ENCODE peak calls at places on chromosomes 16 and 17, in ten cellular contexts. W is brain microvascular endothelial cell, G is dorsolateral prefrontal cortex, M is uterus, Z is neural progenitor cell, E is RWPE1, N is endothelial cell of umbilical vein, S is left ventricle myocardium inferior, D is heart right ventricle, Y is HL-60. B is an unnamed sample.

GRCh38 chr17:50558955-50559614 is 1.4 kb upstream of the CACNA1G start:
- DNase-seq in M (peak), E (no peak), G (no peak), N (no peak), W (no peak), D (no peak), Y (no peak), S (no peak), Z (peak), B (no peak)

GRCh38 chr16:23423496-23424049 is 29.4 kb downstream of the COG7 start:
- DNase-seq in S (peak), E (peak), G (peak), M (peak), Z (no peak), Y (no peak), W (peak), D (peak), N (peak), B (peak)

GRCh38 chr17:59435238-59435637 is 103.8 kb downstream of the YPEL2 start:
- DNase-seq in S (no peak), E (peak), Z (no peak), G (no peak), W (peak), D (no peak), N (peak), M (no peak), Y (no peak), B (no peak)

GRCh38 chr16:1541293-1542165 is 8.1 kb downstream of the TMEM204 start:
- DNase-seq in D (no peak), Z (no peak), G (no peak), N (no peak), M (no peak), E (no peak), S (no peak), W (no peak), Y (no peak), B (peak)

GRCh38 chr17:17749921-17750320 is 68.7 kb downstream of the RAI1 start:
- DNase-seq in Z (peak), Y (no peak), N (peak), D (peak), E (peak), W (peak), G (peak), S (no peak), M (no peak), B (no peak)

GRCh38 chr17:21511368-21512195 is 135.4 kb downstream of the KCNJ12 start:
- DNase-seq in Z (peak), G (peak), N (peak), D (peak), M (peak), W (peak), E (peak), S (peak), Y (peak), B (peak)

GRCh38 chr16:86868746-86869145 is 290.4 kb downstream of the FOXL1 start:
- DNase-seq in G (no peak), S (no peak), N (no peak), E (no peak), M (no peak), D (no peak), Z (no peak), Y (no peak), W (no peak), B (no peak)

GRCh38 chr16:76265434-76266045 is 11.7 kb upstream of the CNTNAP4 start:
- DNase-seq in Y (peak), Z (peak), M (no peak), S (no peak), G (no peak), E (peak), N (no peak), D (no peak), W (no peak), B (no peak)

GRCh38 chr16:3121843-3122467 is 9.6 kb downstream of the ZNF205 start:
- DNase-seq in W (no peak), S (no peak), Y (no peak), Z (no peak), M (no peak), N (no peak), E (no peak), D (no peak), G (no peak), B (no peak)

GRCh38 chr16:85413713-85414663 is 199.1 kb upstream of the GSE1 start:
- DNase-seq in W (no peak), E (no peak), Y (no peak), G (no peak), N (no peak), S (no peak), Z (no peak), M (no peak), D (no peak), B (no peak)

GRCh38 chr17:33099906-33100305 is 108.3 kb downstream of the SPACA3 start:
- DNase-seq in N (no peak), E (no peak), D (no peak), Y (no peak), W (no peak), Z (no peak), G (no peak), M (no peak), S (no peak), B (no peak)

GRCh38 chr17:17400070-17400469 is 76.7 kb upstream of the MED9 start:
- DNase-seq in Y (no peak), E (no peak), M (no peak), N (no peak), G (no peak), D (no peak), S (no peak), Z (no peak), W (no peak), B (no peak)

GRCh38 chr16:9126609-9127008 is 35.2 kb downstream of the HAPSTR1 start:
- DNase-seq in G (no peak), D (no peak), Z (no peak), M (no peak), E (no peak), W (no peak), S (no peak), N (no peak), Y (no peak), B (no peak)

GRCh38 chr17:77214743-77215142 is 74.0 kb downstream of the SEC14L1 start:
- DNase-seq in W (peak), Y (no peak), G (peak), Z (peak), M (no peak), D (peak), N (no peak), E (peak), S (no peak), B (no peak)

GRCh38 chr16:46658925-46659324 is 30.1 kb downstream of the VPS35 start:
- DNase-seq in M (no peak), G (peak), N (no peak), Y (peak), D (peak), S (no peak), E (no peak), Z (no peak), W (no peak), B (no peak)

GRCh38 chr17:61863801-61864126 is 436 bp upstream of the BRIP1 start:
- DNase-seq in E (no peak), S (no peak), G (no peak), M (no peak), N (no peak), Y (peak), Z (no peak), D (no peak), W (no peak), B (no peak)

DNA sequence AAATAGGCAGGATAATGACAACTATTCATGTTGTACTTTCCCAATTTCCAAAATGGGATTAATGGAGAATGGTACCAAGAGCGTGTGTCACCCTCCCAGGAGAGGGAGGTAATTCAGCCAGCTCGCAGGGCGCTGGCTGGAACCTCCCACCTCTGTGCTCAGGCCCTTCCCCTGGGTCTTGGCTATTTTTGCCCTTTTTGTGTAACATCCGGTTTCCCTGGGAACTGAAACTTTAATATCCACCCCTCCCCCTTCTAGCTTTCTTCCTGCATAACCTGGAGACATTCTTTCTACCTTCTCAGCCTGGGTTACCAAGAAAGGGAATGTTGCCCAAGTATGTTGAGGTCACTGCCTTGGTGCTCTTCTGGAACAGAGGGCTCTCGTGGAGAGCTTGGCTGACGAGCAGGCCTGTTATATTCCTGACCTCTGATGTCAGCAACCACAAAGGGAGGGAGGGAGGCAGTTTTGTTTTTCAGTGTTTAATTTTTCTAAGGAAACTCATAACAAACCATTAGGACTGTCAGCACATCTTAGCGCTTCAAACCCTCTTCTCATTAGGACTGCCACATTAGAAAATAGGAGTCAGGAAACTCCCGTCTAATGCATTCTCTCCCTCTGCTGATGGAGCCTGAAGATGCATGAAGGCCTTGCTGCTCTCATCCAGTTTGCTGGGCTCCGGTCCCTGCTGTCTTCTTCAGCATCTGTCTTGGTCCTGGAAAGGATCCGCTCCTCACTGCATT is 25.6 kb downstream of the ITGB3 start:
- DNase-seq in M (peak), Y (peak), W (peak), S (peak), G (no peak), N (peak), Z (no peak), D (peak), E (peak), B (peak)
- H3K27ac ChIP-seq in M (peak), Y (no peak), W (peak), S (peak), G (no peak), N (peak), Z (no peak), D (peak), E (no peak), B (peak)

DNA sequence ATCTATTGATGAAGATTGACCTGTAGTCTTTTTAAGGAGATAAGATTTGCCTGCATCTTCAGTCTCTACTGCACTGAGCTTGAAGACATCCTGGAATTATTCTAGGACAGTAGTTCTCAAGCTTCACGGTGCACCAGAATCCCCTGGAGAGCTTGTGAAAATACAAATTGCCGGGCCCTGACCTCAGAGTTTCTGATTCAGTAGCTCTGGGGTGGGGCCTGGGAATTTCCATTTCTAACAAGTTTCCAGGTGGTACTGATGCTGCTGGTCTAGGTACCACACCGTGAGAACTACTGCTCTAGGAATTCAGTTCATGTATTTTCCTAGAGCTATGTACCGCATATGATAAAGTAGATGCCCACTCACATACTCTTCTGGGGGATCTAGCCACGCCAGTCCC is 246.1 kb downstream of the HS3ST3B1 start:
- DNase-seq in E (no peak), W (no peak), N (no peak), M (no peak), S (no peak), Z (no peak), G (no peak), D (no peak), Y (no peak), B (no peak)
- TF ChIP-seq CTCF in E (no peak), W (no peak), N (no peak), M (no peak), S (no peak), Z (no peak), G (no peak), D (no peak), Y (no peak), B (no peak)

DNA sequence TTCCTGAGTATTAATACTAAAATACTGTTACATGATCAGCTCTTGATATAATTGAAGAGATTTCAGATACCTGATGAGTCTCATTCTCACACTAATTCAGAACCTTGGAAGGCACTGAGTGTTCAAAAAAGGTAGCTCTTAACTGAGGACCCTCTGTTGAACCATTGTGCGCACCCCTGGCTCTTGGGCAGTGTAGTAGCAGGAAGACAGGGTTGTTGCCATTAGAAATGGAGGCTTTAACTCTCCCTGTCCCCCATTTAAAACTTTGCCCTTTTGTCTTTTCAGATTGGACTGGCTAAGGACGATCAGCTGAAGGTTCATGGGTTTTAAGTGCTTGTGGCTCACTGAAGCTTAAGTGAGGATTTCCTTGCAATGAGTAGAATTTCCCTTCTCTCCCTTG is 1.8 kb downstream of the EIF1 start:
- DNase-seq in E (no peak), G (no peak), S (no peak), M (no peak), Y (no peak), N (no peak), D (no peak), Z (no peak), W (no peak), B (no peak)
- H3K27ac ChIP-seq in E (no peak), G (no peak), S (peak), M (peak), Y (no peak), N (peak), D (no peak), Z (no peak), W (peak), B (no peak)

DNA sequence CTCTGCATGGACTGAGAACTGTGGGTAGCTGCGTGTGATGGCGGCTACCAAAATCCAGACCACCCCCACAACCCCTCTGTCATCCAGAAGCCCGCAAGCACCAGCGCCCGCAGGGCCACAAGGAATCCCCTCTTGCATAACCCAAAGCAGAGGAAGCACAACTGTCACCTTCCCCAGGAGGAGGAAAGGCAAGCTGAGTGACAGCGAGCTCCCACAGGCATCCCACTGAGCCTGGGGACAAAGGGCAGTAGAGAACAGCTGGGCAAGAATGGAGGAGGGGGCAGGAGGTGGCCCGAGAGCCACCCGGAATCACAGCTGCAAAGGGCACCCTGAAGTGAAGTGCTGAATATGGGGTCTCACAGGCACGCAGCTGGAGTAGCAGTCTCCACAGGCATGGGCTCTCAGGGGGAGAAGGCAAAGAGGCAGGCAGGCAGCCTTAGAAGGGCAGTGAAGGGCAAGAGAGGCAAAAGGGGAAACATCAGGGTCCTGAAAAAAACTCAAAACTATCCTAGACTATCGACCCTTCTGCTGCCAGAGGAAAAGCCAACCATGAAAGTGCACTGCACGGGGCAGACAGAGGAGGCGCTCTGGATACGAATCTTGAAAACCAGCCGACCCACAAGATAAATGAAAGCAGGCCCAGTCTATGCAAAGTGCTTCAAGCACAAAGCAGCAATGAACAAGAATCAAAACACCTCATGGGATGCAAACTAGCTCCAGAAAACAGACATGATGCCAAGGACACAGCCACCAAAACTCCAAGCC is 17.1 kb downstream of the USP36 start:
- DNase-seq in E (no peak), M (no peak), Z (peak), Y (no peak), N (no peak), G (no peak), S (no peak), D (no peak), W (no peak), B (no peak)
- TF ChIP-seq CTCF in E (no peak), M (no peak), Z (peak), Y (no peak), N (no peak), G (no peak), S (no peak), D (no peak), W (peak), B (no peak)

DNA sequence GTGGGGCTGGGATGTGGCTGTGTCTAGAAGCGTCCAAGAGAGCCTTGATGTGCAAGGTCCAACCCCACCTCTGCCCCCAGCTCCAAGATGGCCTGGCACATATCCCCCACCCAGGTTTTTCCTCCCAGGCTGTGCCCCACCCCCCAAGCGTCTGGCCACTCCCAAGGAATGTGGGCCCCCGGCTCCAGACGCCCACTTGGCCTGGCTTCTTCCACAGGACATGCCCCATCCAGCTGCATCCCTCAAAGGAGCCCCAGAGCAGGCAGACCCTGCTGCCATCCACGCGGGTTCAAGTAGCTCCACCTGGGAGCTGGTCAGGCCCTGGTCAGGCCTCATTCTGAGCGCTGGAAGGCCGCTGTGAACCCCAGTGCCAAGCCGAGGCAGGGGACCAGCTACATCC is 3.2 kb downstream of the CAMKK1 start:
- DNase-seq in W (no peak), Z (no peak), M (peak), G (no peak), N (no peak), S (no peak), E (no peak), Y (no peak), D (no peak), B (no peak)
- H3K27ac ChIP-seq in W (peak), Z (no peak), M (peak), G (peak), N (peak), S (peak), E (peak), Y (no peak), D (peak), B (no peak)

GRCh38 chr16:31297496-31297895 is 37.7 kb downstream of the ITGAM start:
- DNase-seq in G (no peak), M (no peak), Y (no peak), Z (no peak), D (no peak), E (no peak), N (no peak), S (no peak), W (no peak), B (peak)

GRCh38 chr16:31295206-31295605 is 35.4 kb downstream of the ITGAM start:
- DNase-seq in G (no peak), Z (no peak), Y (no peak), N (no peak), W (no peak), M (no peak), S (no peak), D (no peak), E (no peak), B (no peak)

GRCh38 chr16:31301708-31302400 is 42.1 kb downstream of the ITGAM start:
- DNase-seq in D (no peak), Y (peak), S (no peak), G (peak), Z (peak), N (no peak), W (no peak), E (peak), M (no peak), B (no peak)

GRCh38 chr16:31298340-31298739 is 38.6 kb downstream of the ITGAM start:
- DNase-seq in G (no peak), Z (no peak), W (no peak), E (no peak), Y (no peak), M (no peak), N (no peak), D (no peak), S (no peak), B (no peak)

DNA sequence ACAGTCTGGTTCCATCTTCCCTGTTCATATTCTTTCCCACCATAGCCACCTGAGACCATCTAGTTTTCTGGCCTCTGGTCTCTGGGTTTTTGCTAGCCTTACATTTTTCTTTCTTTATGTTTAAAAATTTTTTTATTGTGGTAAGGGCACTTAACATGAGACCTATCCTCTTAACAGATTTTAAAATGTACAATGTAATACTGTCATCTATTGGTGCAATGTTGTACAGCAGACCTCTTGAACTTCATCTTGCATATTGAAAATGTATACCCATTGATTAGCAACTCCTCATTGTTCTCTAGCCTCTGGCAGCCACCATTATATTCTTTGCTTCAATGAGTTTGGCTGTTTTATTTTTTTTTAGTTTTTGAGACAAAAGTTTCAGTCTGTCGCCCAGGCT is 39.2 kb downstream of the ITGAM start:
- DNase-seq in G (no peak), Z (no peak), N (peak), M (no peak), S (no peak), W (no peak), Y (no peak), D (no peak), E (no peak), B (no peak)
- TF ChIP-seq CTCF in G (no peak), Z (peak), N (no peak), M (no peak), S (peak), W (no peak), Y (peak), D (no peak), E (peak), B (no peak)

GRCh38 chr16:14576069-14576468 is 54.0 kb downstream of the PARN start:
- DNase-seq in N (no peak), D (no peak), Y (no peak), S (no peak), M (no peak), E (no peak), Z (no peak), G (no peak), W (no peak), B (no peak)
- H3K27ac ChIP-seq in N (no peak), D (no peak), Y (no peak), S (no peak), M (no peak), E (no peak), Z (no peak), G (no peak), W (no peak), B (no peak)